ENCODE peak calls at places on chromosomes 16 and 17, in five cellular contexts. D is GM23338, Z is uterus, B is astrocyte of the spinal cord, O is tibial nerve. Q is an unnamed sample.
A peak's percentile ranks its signal among the peaks of the same experiment; 100 is the strongest.

GRCh38 chr16:22659933-22660332 is 149.2 kb downstream of the NPIPB5 start:
- DNase-seq in D (no peak), Z (no peak), B (no peak), O (no peak), Q (no peak)

GRCh38 chr16:87587636-87588035 is 14.7 kb upstream of the JPH3 start:
- DNase-seq in D (no peak), Z (no peak), B (no peak), O (no peak), Q (no peak)

GRCh38 chr16:88320947-88321634 is 61.7 kb upstream of the ZNF469 start:
- DNase-seq in D (no peak), Z (no peak), B (no peak), O (no peak), Q (no peak)

GRCh38 chr17:13541032-13541480 is 60.7 kb downstream of the HS3ST3A1 start:
- DNase-seq in D (no peak), Z (no peak), B (peak; percentile 97), O (no peak), Q (peak; percentile 97)

GRCh38 chr16:81784042-81784785 is 5.1 kb downstream of the PLCG2 start:
- DNase-seq in D (no peak), Z (no peak), B (no peak), O (no peak), Q (no peak)

GRCh38 chr17:8013731-8014557 is 11.5 kb downstream of the GUCY2D start:
- DNase-seq in D (no peak), Z (no peak), B (no peak), O (no peak), Q (no peak)

GRCh38 chr16:57484515-57485005 is 1.7 kb downstream of the DOK4 start:
- DNase-seq in D (no peak), Z (no peak), B (no peak), O (no peak), Q (no peak)

GRCh38 chr17:10663231-10663630 is 6.1 kb upstream of the MYH3 start:
- DNase-seq in D (no peak), Z (no peak), B (no peak), O (no peak), Q (no peak)

GRCh38 chr17:80968602-80969029 is 23.0 kb upstream of the CHMP6 start:
- DNase-seq in D (no peak), Z (peak; percentile 59), B (no peak), O (no peak), Q (no peak)

GRCh38 chr16:30473231-30474061 is 904 bp downstream of the ITGAL start:
- DNase-seq in D (no peak), Z (no peak), B (no peak), O (no peak), Q (no peak)
- H3K4me3 ChIP-seq in D (no peak overlapping the region), Z (no peak overlapping the region), B (no peak overlapping the region), O (no peak overlapping the region), Q (no peak overlapping the region)

GRCh38 chr17:48719642-48720262 is 2.6 kb downstream of the PRAC1 start:
- DNase-seq in D (peak; percentile 95), Z (no peak), B (no peak), O (no peak), Q (no peak)
- H3K4me3 ChIP-seq in D (peak overlapping the region; percentile 57), Z (no peak overlapping the region), B (no peak overlapping the region), O (no peak overlapping the region), Q (no peak overlapping the region)

GRCh38 chr17:82371333-82372062 is at the start of gene UTS2R:
- DNase-seq in D (peak; percentile 69), Z (no peak), B (no peak), O (no peak), Q (no peak)
- H3K4me3 ChIP-seq in D (peak within 1 kb of the TSS; percentile 51), Z (peak within 1 kb of the TSS; percentile 10), B (no peak within 1 kb of the TSS), O (peak within 1 kb of the TSS; percentile 13), Q (no peak within 1 kb of the TSS)

GRCh38 chr16:684961-685696 is 995 bp upstream of the JMJD8 start:
- DNase-seq in D (no peak), Z (no peak), B (no peak), O (no peak), Q (no peak)

GRCh38 chr16:684067-684794 is at the start of gene JMJD8:
- DNase-seq in D (peak; percentile 97), Z (peak; percentile 95), B (peak; percentile 95), O (peak; percentile 95), Q (peak; percentile 78)

GRCh38 chr16:687499-687898 is 2.7 kb downstream of the WDR24 start:
- DNase-seq in D (no peak), Z (no peak), B (no peak), O (no peak), Q (no peak)

GRCh38 chr16:686459-687260 is 2.5 kb upstream of the JMJD8 start:
- DNase-seq in D (no peak), Z (no peak), B (no peak), O (no peak), Q (no peak)

GRCh38 chr16:685967-686366 is 1.8 kb upstream of the JMJD8 start:
- DNase-seq in D (peak; percentile 61), Z (no peak), B (peak; percentile 36), O (no peak), Q (no peak)
- H3K4me3 ChIP-seq in D (no peak overlapping the region), Z (no peak overlapping the region), B (no peak overlapping the region), O (no peak overlapping the region), Q (no peak overlapping the region)

GRCh38 chr16:65068151-65068740 is 53.6 kb downstream of the CDH11 start:
- DNase-seq in D (peak; percentile 57), Z (peak; percentile 43), B (no peak), O (no peak), Q (no peak)
- H3K4me3 ChIP-seq in D (no peak overlapping the region), Z (no peak overlapping the region), B (no peak overlapping the region), O (no peak overlapping the region), Q (no peak overlapping the region)

DNA sequence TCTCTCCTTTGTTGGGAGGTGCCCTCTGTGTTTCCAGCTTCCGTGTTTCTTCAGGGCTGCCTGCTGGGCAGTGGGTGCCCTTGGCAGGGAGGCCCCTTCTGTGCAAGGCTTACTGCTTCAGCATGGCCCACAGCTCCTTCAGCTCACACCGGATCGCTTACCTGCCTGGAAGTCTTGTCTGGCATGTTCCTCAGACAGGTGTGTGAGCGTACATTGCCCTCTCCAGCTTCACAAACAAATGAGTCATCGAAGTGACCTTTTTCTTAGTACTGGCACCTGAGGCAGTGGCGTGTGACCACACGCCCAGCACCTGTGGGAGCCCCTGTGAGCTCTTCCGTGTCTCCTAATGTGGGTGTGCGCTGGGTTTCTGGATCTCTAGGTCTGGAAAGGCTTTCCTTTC is 3.5 kb downstream of the RAB40C start:
- DNase-seq in D (no peak), Z (no peak), B (no peak), O (no peak), Q (no peak)
- H3K4me3 ChIP-seq in D (no peak overlapping the region), Z (no peak overlapping the region), B (no peak overlapping the region), O (no peak overlapping the region), Q (no peak overlapping the region)

DNA sequence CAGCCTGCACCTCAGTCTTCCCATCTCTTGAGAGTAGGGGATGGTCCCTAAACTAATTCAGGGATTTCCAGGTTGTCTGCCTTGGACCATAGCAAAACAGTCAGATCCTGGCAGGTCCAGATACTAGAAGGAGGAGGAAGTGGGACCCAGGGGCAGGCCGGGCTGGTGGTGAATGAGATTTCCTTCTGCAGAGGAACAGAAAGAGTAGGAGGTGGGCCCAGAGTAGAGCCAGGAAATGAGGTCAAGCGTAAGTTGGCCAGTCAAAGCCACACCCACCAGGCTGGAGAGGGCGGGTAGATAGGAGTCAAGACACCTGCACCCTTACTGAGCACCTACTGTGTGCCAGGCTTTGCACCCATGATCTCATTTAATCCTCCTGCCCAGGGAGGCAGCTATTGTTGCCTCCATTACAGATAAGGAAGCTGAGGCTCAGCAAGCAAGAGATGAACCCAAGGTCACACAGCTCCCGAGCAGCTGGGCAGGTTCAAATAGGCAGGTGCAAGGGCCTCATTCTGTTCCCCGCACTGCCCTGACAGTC is 2.6 kb downstream of the CDH5 start:
- DNase-seq in D (no peak), Z (peak; percentile 38), B (no peak), O (no peak), Q (no peak)
- H3K4me3 ChIP-seq in D (no peak overlapping the region), Z (no peak overlapping the region), B (no peak overlapping the region), O (no peak overlapping the region), Q (no peak overlapping the region)

GRCh38 chr17:36937001-36937960 is at the start of gene LHX1:
- DNase-seq in D (peak; percentile 76), Z (no peak), B (no peak), O (no peak), Q (no peak)
- H3K4me3 ChIP-seq in D (peak within 1 kb of the TSS; percentile 84), Z (no peak within 1 kb of the TSS), B (no peak within 1 kb of the TSS), O (no peak within 1 kb of the TSS), Q (no peak within 1 kb of the TSS)

GRCh38 chr17:27354051-27354490 is 60.2 kb downstream of the WSB1 start:
- DNase-seq in D (peak; percentile 32), Z (no peak), B (no peak), O (no peak), Q (no peak)

GRCh38 chr17:27351741-27352140 is 57.8 kb downstream of the WSB1 start:
- DNase-seq in D (no peak), Z (no peak), B (peak; percentile 48), O (no peak), Q (no peak)

GRCh38 chr17:27353469-27354050 is 59.6 kb downstream of the WSB1 start:
- DNase-seq in D (peak; percentile 92), Z (peak; percentile 94), B (peak; percentile 94), O (peak; percentile 83), Q (peak; percentile 85)

GRCh38 chr17:27354491-27355081 is 60.7 kb downstream of the WSB1 start:
- DNase-seq in D (no peak), Z (no peak), B (no peak), O (no peak), Q (no peak)

GRCh38 chr17:27352481-27353460 is 58.9 kb downstream of the WSB1 start:
- DNase-seq in D (no peak), Z (peak; percentile 36), B (no peak), O (no peak), Q (no peak)
- H3K4me3 ChIP-seq in D (peak overlapping the region; percentile 66), Z (peak overlapping the region; percentile 49), B (peak overlapping the region; percentile 50), O (peak overlapping the region; percentile 68), Q (peak overlapping the region; percentile 44)

GRCh38 chr16:74298104-74298503 is 1.5 kb downstream of the PSMD7 start:
- DNase-seq in D (no peak), Z (no peak), B (no peak), O (no peak), Q (no peak)
- H3K4me3 ChIP-seq in D (peak overlapping the region; percentile 96), Z (no peak overlapping the region), B (peak overlapping the region; percentile 100), O (no peak overlapping the region), Q (peak overlapping the region; percentile 97)

Q was measured in astrocyte of the cerebellum.